ENCODE peak calls at places on chromosomes 12 and 14, in eight cellular contexts. One of them, this sample, is unnamed.

GRCh38 chr12:46577063-46577776 is 204.6 kb upstream of the SLC38A2 start:
- DNase-seq in fibroblast of pulmonary artery: no peak
- DNase-seq in NCI-H226: no peak
- DNase-seq in ecto neural progenitor cell: no peak
- DNase-seq in neural crest cell: no peak
- DNase-seq in uterus: no peak
- DNase-seq in AG09309: no peak
- DNase-seq in GM12892: no peak
- DNase-seq in this sample: no peak

GRCh38 chr12:8860165-8860961 is 37.9 kb downstream of the A2ML1 start:
- DNase-seq in ecto neural progenitor cell: peak
- DNase-seq in GM12892: peak
- DNase-seq in uterus: peak
- DNase-seq in AG09309: no peak
- DNase-seq in neural crest cell: peak
- DNase-seq in fibroblast of pulmonary artery: peak
- DNase-seq in NCI-H226: peak
- DNase-seq in this sample: no peak

GRCh38 chr14:37585971-37586759 is 8.9 kb downstream of the FOXA1 start:
- DNase-seq in NCI-H226: no peak
- DNase-seq in fibroblast of pulmonary artery: no peak
- DNase-seq in uterus: no peak
- DNase-seq in GM12892: no peak
- DNase-seq in neural crest cell: no peak
- DNase-seq in AG09309: no peak
- DNase-seq in ecto neural progenitor cell: no peak
- DNase-seq in this sample: peak

GRCh38 chr12:124620606-124621295 is 53.3 kb upstream of the NCOR2 start:
- DNase-seq in fibroblast of pulmonary artery: peak
- DNase-seq in neural crest cell: no peak
- DNase-seq in uterus: no peak
- DNase-seq in GM12892: no peak
- DNase-seq in AG09309: no peak
- DNase-seq in NCI-H226: peak
- DNase-seq in ecto neural progenitor cell: no peak
- DNase-seq in this sample: no peak

GRCh38 chr14:21317433-21317832 is 37.5 kb downstream of the RPGRIP1 start:
- DNase-seq in NCI-H226: no peak
- DNase-seq in neural crest cell: no peak
- DNase-seq in GM12892: peak
- DNase-seq in uterus: no peak
- DNase-seq in ecto neural progenitor cell: no peak
- DNase-seq in fibroblast of pulmonary artery: no peak
- DNase-seq in AG09309: no peak
- DNase-seq in this sample: no peak

GRCh38 chr12:48815281-48816110 is 2.8 kb upstream of the CACNB3 start:
- DNase-seq in GM12892: no peak
- DNase-seq in uterus: peak
- DNase-seq in NCI-H226: peak
- DNase-seq in AG09309: no peak
- DNase-seq in neural crest cell: peak
- DNase-seq in ecto neural progenitor cell: peak
- DNase-seq in fibroblast of pulmonary artery: peak
- DNase-seq in this sample: peak

GRCh38 chr12:112906712-112907414 is at the start of gene OAS1:
- DNase-seq in ecto neural progenitor cell: peak
- DNase-seq in AG09309: no peak
- DNase-seq in GM12892: peak
- DNase-seq in uterus: peak
- DNase-seq in NCI-H226: peak
- DNase-seq in fibroblast of pulmonary artery: peak
- DNase-seq in neural crest cell: no peak
- DNase-seq in this sample: no peak

GRCh38 chr14:92310776-92311375 is 12.1 kb upstream of the SLC24A4 start:
- DNase-seq in AG09309: no peak
- DNase-seq in uterus: no peak
- DNase-seq in ecto neural progenitor cell: no peak
- DNase-seq in NCI-H226: no peak
- DNase-seq in fibroblast of pulmonary artery: no peak
- DNase-seq in GM12892: no peak
- DNase-seq in neural crest cell: no peak
- DNase-seq in this sample: no peak

GRCh38 chr14:92586001-92586947 is 72.7 kb downstream of the RIN3 start:
- DNase-seq in ecto neural progenitor cell: no peak
- DNase-seq in neural crest cell: no peak
- DNase-seq in fibroblast of pulmonary artery: peak
- DNase-seq in GM12892: no peak
- DNase-seq in uterus: peak
- DNase-seq in NCI-H226: peak
- DNase-seq in AG09309: peak
- DNase-seq in this sample: no peak